ENCODE peak calls at places on chromosomes 7 and 10, in nine cellular contexts. One of them, this sample, is unnamed.

GRCh38 chr7:127392566-127393369 is at the start of gene ZNF800:
- DNase-seq in brain microvascular endothelial cell: peak; percentile 73
- DNase-seq in epithelial cell of esophagus: peak; percentile 83
- DNase-seq in fibroblast of pulmonary artery: peak; percentile 82
- DNase-seq in GM10248: peak; percentile 97
- DNase-seq in WERI-Rb-1: peak; percentile 94
- DNase-seq in GM06990: peak; percentile 94
- DNase-seq in CD8-positive, alpha-beta T cell: peak; percentile 82
- DNase-seq in bronchial epithelial cell: peak; percentile 69
- DNase-seq in this sample: peak; percentile 82

GRCh38 chr10:126561499-126562208 is 108.8 kb downstream of the C10orf90 start:
- DNase-seq in brain microvascular endothelial cell: no peak
- DNase-seq in epithelial cell of esophagus: no peak
- DNase-seq in fibroblast of pulmonary artery: no peak
- DNase-seq in GM10248: no peak
- DNase-seq in WERI-Rb-1: no peak
- DNase-seq in GM06990: no peak
- DNase-seq in CD8-positive, alpha-beta T cell: no peak
- DNase-seq in bronchial epithelial cell: no peak
- DNase-seq in this sample: no peak

GRCh38 chr7:66522518-66522917 is 106.2 kb upstream of the KCTD7 start:
- DNase-seq in brain microvascular endothelial cell: no peak
- DNase-seq in epithelial cell of esophagus: no peak
- DNase-seq in fibroblast of pulmonary artery: no peak
- DNase-seq in GM10248: no peak
- DNase-seq in WERI-Rb-1: no peak
- DNase-seq in GM06990: no peak
- DNase-seq in CD8-positive, alpha-beta T cell: no peak
- DNase-seq in bronchial epithelial cell: no peak
- DNase-seq in this sample: no peak

GRCh38 chr10:131014271-131014670 is 297.2 kb downstream of the TCERG1L start:
- DNase-seq in brain microvascular endothelial cell: no peak
- DNase-seq in epithelial cell of esophagus: no peak
- DNase-seq in fibroblast of pulmonary artery: no peak
- DNase-seq in GM10248: no peak
- DNase-seq in WERI-Rb-1: no peak
- DNase-seq in GM06990: no peak
- DNase-seq in CD8-positive, alpha-beta T cell: no peak
- DNase-seq in bronchial epithelial cell: no peak
- DNase-seq in this sample: no peak

GRCh38 chr10:72744566-72744965 is 52.6 kb downstream of the MCU start:
- DNase-seq in brain microvascular endothelial cell: no peak
- DNase-seq in epithelial cell of esophagus: no peak
- DNase-seq in fibroblast of pulmonary artery: no peak
- DNase-seq in GM10248: no peak
- DNase-seq in WERI-Rb-1: no peak
- DNase-seq in GM06990: no peak
- DNase-seq in CD8-positive, alpha-beta T cell: no peak
- DNase-seq in bronchial epithelial cell: no peak
- DNase-seq in this sample: no peak

GRCh38 chr7:53238021-53238605 is 202.7 kb downstream of the POM121L12 start:
- DNase-seq in brain microvascular endothelial cell: no peak
- DNase-seq in epithelial cell of esophagus: no peak
- DNase-seq in fibroblast of pulmonary artery: no peak
- DNase-seq in GM10248: no peak
- DNase-seq in WERI-Rb-1: no peak
- DNase-seq in GM06990: no peak
- DNase-seq in CD8-positive, alpha-beta T cell: no peak
- DNase-seq in bronchial epithelial cell: no peak
- DNase-seq in this sample: no peak

GRCh38 chr7:76300210-76300731 is 2.2 kb upstream of the HSPB1 start:
- DNase-seq in brain microvascular endothelial cell: peak; percentile 57
- DNase-seq in epithelial cell of esophagus: peak; percentile 98
- DNase-seq in fibroblast of pulmonary artery: peak; percentile 75
- DNase-seq in GM10248: no peak
- DNase-seq in WERI-Rb-1: no peak
- DNase-seq in GM06990: no peak
- DNase-seq in CD8-positive, alpha-beta T cell: no peak
- DNase-seq in bronchial epithelial cell: peak; percentile 98
- DNase-seq in this sample: no peak

GRCh38 chr7:15015545-15016314 is 113.2 kb upstream of the DGKB start:
- DNase-seq in brain microvascular endothelial cell: peak; percentile 42
- DNase-seq in epithelial cell of esophagus: peak; percentile 90
- DNase-seq in fibroblast of pulmonary artery: peak; percentile 85
- DNase-seq in GM10248: peak; percentile 37
- DNase-seq in WERI-Rb-1: peak; percentile 48
- DNase-seq in GM06990: no peak
- DNase-seq in CD8-positive, alpha-beta T cell: no peak
- DNase-seq in bronchial epithelial cell: peak; percentile 87
- DNase-seq in this sample: peak; percentile 33

GRCh38 chr10:20891338-20891714 is 5.8 kb downstream of the NEBL start:
- DNase-seq in brain microvascular endothelial cell: peak; percentile 89
- DNase-seq in epithelial cell of esophagus: peak; percentile 8
- DNase-seq in fibroblast of pulmonary artery: peak; percentile 81
- DNase-seq in GM10248: no peak
- DNase-seq in WERI-Rb-1: no peak
- DNase-seq in GM06990: no peak
- DNase-seq in CD8-positive, alpha-beta T cell: no peak
- DNase-seq in bronchial epithelial cell: peak; percentile 45
- DNase-seq in this sample: no peak

GRCh38 chr10:75922435-75922834 is 491.0 kb downstream of the LRMDA start:
- DNase-seq in brain microvascular endothelial cell: no peak
- DNase-seq in epithelial cell of esophagus: peak; percentile 51
- DNase-seq in fibroblast of pulmonary artery: peak; percentile 17
- DNase-seq in GM10248: no peak
- DNase-seq in WERI-Rb-1: no peak
- DNase-seq in GM06990: no peak
- DNase-seq in CD8-positive, alpha-beta T cell: no peak
- DNase-seq in bronchial epithelial cell: peak; percentile 35
- DNase-seq in this sample: no peak

GRCh38 chr7:16660702-16661464 is 14.9 kb downstream of the BZW2 start:
- DNase-seq in brain microvascular endothelial cell: no peak
- DNase-seq in epithelial cell of esophagus: peak; percentile 72
- DNase-seq in fibroblast of pulmonary artery: peak; percentile 62
- DNase-seq in GM10248: no peak
- DNase-seq in WERI-Rb-1: no peak
- DNase-seq in GM06990: no peak
- DNase-seq in CD8-positive, alpha-beta T cell: no peak
- DNase-seq in bronchial epithelial cell: peak; percentile 90
- DNase-seq in this sample: no peak

GRCh38 chr7:13352677-13353076 is 636.8 kb downstream of the ETV1 start:
- DNase-seq in brain microvascular endothelial cell: no peak
- DNase-seq in epithelial cell of esophagus: no peak
- DNase-seq in fibroblast of pulmonary artery: no peak
- DNase-seq in GM10248: no peak
- DNase-seq in WERI-Rb-1: no peak
- DNase-seq in GM06990: no peak
- DNase-seq in CD8-positive, alpha-beta T cell: no peak
- DNase-seq in bronchial epithelial cell: no peak
- DNase-seq in this sample: no peak

GRCh38 chr7:128398016-128398840 is 11.6 kb downstream of the IMPDH1 start:
- DNase-seq in brain microvascular endothelial cell: peak; percentile 32
- DNase-seq in epithelial cell of esophagus: peak; percentile 48
- DNase-seq in fibroblast of pulmonary artery: peak; percentile 55
- DNase-seq in GM10248: peak; percentile 58
- DNase-seq in WERI-Rb-1: peak; percentile 72
- DNase-seq in GM06990: no peak
- DNase-seq in CD8-positive, alpha-beta T cell: peak; percentile 27
- DNase-seq in bronchial epithelial cell: peak; percentile 31
- DNase-seq in this sample: peak; percentile 83

GRCh38 chr10:17175551-17175950 is 25.9 kb downstream of the TRDMT1 start:
- DNase-seq in brain microvascular endothelial cell: peak; percentile 46
- DNase-seq in epithelial cell of esophagus: peak; percentile 19
- DNase-seq in fibroblast of pulmonary artery: peak; percentile 31
- DNase-seq in GM10248: no peak
- DNase-seq in WERI-Rb-1: no peak
- DNase-seq in GM06990: no peak
- DNase-seq in CD8-positive, alpha-beta T cell: no peak
- DNase-seq in bronchial epithelial cell: peak; percentile 7
- DNase-seq in this sample: no peak

GRCh38 chr7:43668035-43668434 is 61.3 kb downstream of the COA1 start:
- DNase-seq in brain microvascular endothelial cell: no peak
- DNase-seq in epithelial cell of esophagus: no peak
- DNase-seq in fibroblast of pulmonary artery: no peak
- DNase-seq in GM10248: no peak
- DNase-seq in WERI-Rb-1: no peak
- DNase-seq in GM06990: no peak
- DNase-seq in CD8-positive, alpha-beta T cell: no peak
- DNase-seq in bronchial epithelial cell: no peak
- DNase-seq in this sample: no peak

GRCh38 chr10:4586756-4587155 is 239.3 kb upstream of the AKR1E2 start:
- DNase-seq in brain microvascular endothelial cell: no peak
- DNase-seq in epithelial cell of esophagus: no peak
- DNase-seq in fibroblast of pulmonary artery: no peak
- DNase-seq in GM10248: no peak
- DNase-seq in WERI-Rb-1: no peak
- DNase-seq in GM06990: no peak
- DNase-seq in CD8-positive, alpha-beta T cell: no peak
- DNase-seq in bronchial epithelial cell: no peak
- DNase-seq in this sample: no peak

GRCh38 chr10:86306628-86307278 is 59.8 kb downstream of the GRID1 start:
- DNase-seq in brain microvascular endothelial cell: peak; percentile 31
- DNase-seq in epithelial cell of esophagus: peak; percentile 27
- DNase-seq in fibroblast of pulmonary artery: peak; percentile 24
- DNase-seq in GM10248: no peak
- DNase-seq in WERI-Rb-1: no peak
- DNase-seq in GM06990: no peak
- DNase-seq in CD8-positive, alpha-beta T cell: no peak
- DNase-seq in bronchial epithelial cell: peak; percentile 7
- DNase-seq in this sample: peak; percentile 87

GRCh38 chr10:122249991-122250750 is 20.9 kb upstream of the BTBD16 start:
- DNase-seq in brain microvascular endothelial cell: no peak
- DNase-seq in epithelial cell of esophagus: no peak
- DNase-seq in fibroblast of pulmonary artery: no peak
- DNase-seq in GM10248: no peak
- DNase-seq in WERI-Rb-1: no peak
- DNase-seq in GM06990: no peak
- DNase-seq in CD8-positive, alpha-beta T cell: no peak
- DNase-seq in bronchial epithelial cell: no peak
- DNase-seq in this sample: no peak

GRCh38 chr7:113756250-113756649 is 162.6 kb downstream of the PPP1R3A start:
- DNase-seq in brain microvascular endothelial cell: no peak
- DNase-seq in epithelial cell of esophagus: no peak
- DNase-seq in fibroblast of pulmonary artery: no peak
- DNase-seq in GM10248: no peak
- DNase-seq in WERI-Rb-1: no peak
- DNase-seq in GM06990: no peak
- DNase-seq in CD8-positive, alpha-beta T cell: no peak
- DNase-seq in bronchial epithelial cell: peak; percentile 12
- DNase-seq in this sample: no peak

GRCh38 chr10:90969148-90969547 is 48.3 kb upstream of the ANKRD1 start:
- DNase-seq in brain microvascular endothelial cell: no peak
- DNase-seq in epithelial cell of esophagus: no peak
- DNase-seq in fibroblast of pulmonary artery: no peak
- DNase-seq in GM10248: no peak
- DNase-seq in WERI-Rb-1: no peak
- DNase-seq in GM06990: no peak
- DNase-seq in CD8-positive, alpha-beta T cell: no peak
- DNase-seq in bronchial epithelial cell: no peak
- DNase-seq in this sample: no peak

DNA sequence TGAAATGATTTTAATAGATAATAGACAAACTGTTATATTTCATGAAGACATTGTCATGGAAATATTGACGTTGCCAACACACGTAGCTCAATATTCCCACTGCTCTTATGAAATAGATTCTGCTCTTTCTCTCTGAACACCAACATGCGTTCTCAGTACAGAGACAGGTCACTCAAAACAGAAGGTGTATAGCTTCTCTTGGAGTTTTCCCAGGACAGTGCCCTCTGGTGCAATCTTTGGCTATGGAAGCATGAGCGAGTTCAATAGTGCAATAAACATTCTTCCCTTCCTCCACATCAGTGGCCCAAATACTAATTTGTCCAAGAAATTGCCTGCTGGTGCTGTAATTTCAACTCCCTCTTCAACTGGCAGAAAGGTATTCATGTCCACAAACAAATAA is 145.3 kb downstream of the MAGI2 start:
- DNase-seq in brain microvascular endothelial cell: no peak
- DNase-seq in epithelial cell of esophagus: peak; percentile 31
- DNase-seq in fibroblast of pulmonary artery: peak; percentile 10
- DNase-seq in GM10248: no peak
- DNase-seq in WERI-Rb-1: no peak
- DNase-seq in GM06990: no peak
- DNase-seq in CD8-positive, alpha-beta T cell: no peak
- DNase-seq in bronchial epithelial cell: peak; percentile 34
- DNase-seq in this sample: no peak
- TF ChIP-seq CTCF in brain microvascular endothelial cell: peak; percentile 22
- TF ChIP-seq CTCF in epithelial cell of esophagus: peak; percentile 21
- TF ChIP-seq CTCF in fibroblast of pulmonary artery: peak; percentile 6
- TF ChIP-seq CTCF in GM10248: no peak
- TF ChIP-seq CTCF in WERI-Rb-1: peak; percentile 35
- TF ChIP-seq CTCF in GM06990: no peak
- TF ChIP-seq CTCF in CD8-positive, alpha-beta T cell: no peak
- TF ChIP-seq CTCF in bronchial epithelial cell: peak; percentile 32
- TF ChIP-seq CTCF in this sample: no peak

GRCh38 chr7:46685051-46685450 is 764.0 kb upstream of the IGFBP3 start:
- DNase-seq in brain microvascular endothelial cell: no peak
- DNase-seq in epithelial cell of esophagus: no peak
- DNase-seq in fibroblast of pulmonary artery: peak; percentile 10
- DNase-seq in GM10248: no peak
- DNase-seq in WERI-Rb-1: no peak
- DNase-seq in GM06990: no peak
- DNase-seq in CD8-positive, alpha-beta T cell: no peak
- DNase-seq in bronchial epithelial cell: no peak
- DNase-seq in this sample: no peak
- TF ChIP-seq CTCF in brain microvascular endothelial cell: peak; percentile 36
- TF ChIP-seq CTCF in epithelial cell of esophagus: no peak
- TF ChIP-seq CTCF in fibroblast of pulmonary artery: peak; percentile 31
- TF ChIP-seq CTCF in GM10248: no peak
- TF ChIP-seq CTCF in WERI-Rb-1: no peak
- TF ChIP-seq CTCF in GM06990: peak; percentile 20
- TF ChIP-seq CTCF in CD8-positive, alpha-beta T cell: no peak
- TF ChIP-seq CTCF in bronchial epithelial cell: no peak
- TF ChIP-seq CTCF in this sample: no peak

GRCh38 chr7:116307253-116307652 is 96.9 kb downstream of the TES start:
- DNase-seq in brain microvascular endothelial cell: no peak
- DNase-seq in epithelial cell of esophagus: no peak
- DNase-seq in fibroblast of pulmonary artery: no peak
- DNase-seq in GM10248: no peak
- DNase-seq in WERI-Rb-1: no peak
- DNase-seq in GM06990: no peak
- DNase-seq in CD8-positive, alpha-beta T cell: no peak
- DNase-seq in bronchial epithelial cell: no peak
- DNase-seq in this sample: no peak
- TF ChIP-seq CTCF in brain microvascular endothelial cell: no peak
- TF ChIP-seq CTCF in epithelial cell of esophagus: no peak
- TF ChIP-seq CTCF in fibroblast of pulmonary artery: no peak
- TF ChIP-seq CTCF in GM10248: no peak
- TF ChIP-seq CTCF in WERI-Rb-1: no peak
- TF ChIP-seq CTCF in GM06990: no peak
- TF ChIP-seq CTCF in CD8-positive, alpha-beta T cell: no peak
- TF ChIP-seq CTCF in bronchial epithelial cell: no peak
- TF ChIP-seq CTCF in this sample: no peak

DNA sequence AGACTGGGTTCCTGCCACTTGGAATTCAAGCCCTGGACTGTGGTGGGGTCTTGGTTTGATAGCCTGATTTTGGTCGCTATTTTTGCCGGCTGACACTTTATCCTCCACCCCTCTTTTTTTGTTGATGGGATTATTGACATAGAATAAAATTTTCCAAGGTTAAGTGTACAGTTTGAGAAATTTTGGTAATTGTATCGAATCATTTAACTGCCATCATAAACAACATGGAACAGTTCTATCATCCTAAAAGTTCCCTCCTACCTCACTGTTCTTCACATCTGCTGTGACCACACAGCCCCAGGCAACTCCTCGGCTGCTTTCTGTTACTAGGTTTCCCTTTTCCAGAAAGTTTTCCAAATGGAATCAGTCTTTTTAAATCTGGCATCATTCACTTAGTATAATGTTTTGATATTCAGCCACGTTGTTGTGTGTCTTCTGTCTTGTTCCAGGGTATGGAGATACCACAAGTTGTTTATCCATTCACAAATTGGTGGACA is 50.6 kb upstream of the STEAP1B start:
- DNase-seq in brain microvascular endothelial cell: no peak
- DNase-seq in epithelial cell of esophagus: no peak
- DNase-seq in fibroblast of pulmonary artery: no peak
- DNase-seq in GM10248: no peak
- DNase-seq in WERI-Rb-1: no peak
- DNase-seq in GM06990: no peak
- DNase-seq in CD8-positive, alpha-beta T cell: no peak
- DNase-seq in bronchial epithelial cell: no peak
- DNase-seq in this sample: no peak
- TF ChIP-seq CTCF in brain microvascular endothelial cell: no peak
- TF ChIP-seq CTCF in epithelial cell of esophagus: no peak
- TF ChIP-seq CTCF in fibroblast of pulmonary artery: no peak
- TF ChIP-seq CTCF in GM10248: no peak
- TF ChIP-seq CTCF in WERI-Rb-1: no peak
- TF ChIP-seq CTCF in GM06990: no peak
- TF ChIP-seq CTCF in CD8-positive, alpha-beta T cell: no peak
- TF ChIP-seq CTCF in bronchial epithelial cell: no peak
- TF ChIP-seq CTCF in this sample: no peak